ENCODE peak calls at places on chromosomes 1 and 21, in ten cellular contexts. One of them, this sample, is unnamed.

GRCh38 chr1:916173-917075 is 7.3 kb upstream of the SAMD11 start:
- DNase-seq in activated naive CD8-positive, alpha-beta T cell treated with anti-CD3 and anti-CD28 coated beads for 36 hours: peak
- DNase-seq in astrocyte of the spinal cord: no peak
- DNase-seq in NCI-H1092: no peak
- DNase-seq in GM12865: no peak
- DNase-seq in mesothelial cell of epicardium: peak
- DNase-seq in naive thymus-derived CD4-positive, alpha-beta T cell: no peak
- DNase-seq in EL: no peak
- DNase-seq in fibroblast of pulmonary artery: peak
- DNase-seq in activated effector memory CD4-positive, alpha-beta T cell treated with anti-CD3 and anti-CD28 coated beads, Interleukin-2, amount 50 U/mL, for 16 hours: peak
- DNase-seq in this sample: peak

GRCh38 chr1:179599623-179600249 is 8.1 kb downstream of the TDRD5 start:
- DNase-seq in GM12865: peak
- DNase-seq in EL: peak
- DNase-seq in activated effector memory CD4-positive, alpha-beta T cell treated with anti-CD3 and anti-CD28 coated beads, Interleukin-2, amount 50 U/mL, for 16 hours: no peak
- DNase-seq in naive thymus-derived CD4-positive, alpha-beta T cell: no peak
- DNase-seq in activated naive CD8-positive, alpha-beta T cell treated with anti-CD3 and anti-CD28 coated beads for 36 hours: no peak
- DNase-seq in mesothelial cell of epicardium: no peak
- DNase-seq in astrocyte of the spinal cord: peak
- DNase-seq in NCI-H1092: peak
- DNase-seq in fibroblast of pulmonary artery: peak
- DNase-seq in this sample: peak

GRCh38 chr1:168550971-168551370 is 7.2 kb upstream of the XCL2 start:
- DNase-seq in activated effector memory CD4-positive, alpha-beta T cell treated with anti-CD3 and anti-CD28 coated beads, Interleukin-2, amount 50 U/mL, for 16 hours: no peak
- DNase-seq in GM12865: no peak
- DNase-seq in EL: peak
- DNase-seq in mesothelial cell of epicardium: no peak
- DNase-seq in fibroblast of pulmonary artery: peak
- DNase-seq in NCI-H1092: no peak
- DNase-seq in activated naive CD8-positive, alpha-beta T cell treated with anti-CD3 and anti-CD28 coated beads for 36 hours: no peak
- DNase-seq in astrocyte of the spinal cord: no peak
- DNase-seq in naive thymus-derived CD4-positive, alpha-beta T cell: no peak
- DNase-seq in this sample: peak

GRCh38 chr1:1461721-1462317 is 9.7 kb upstream of the ATAD3B start:
- DNase-seq in fibroblast of pulmonary artery: no peak
- DNase-seq in naive thymus-derived CD4-positive, alpha-beta T cell: no peak
- DNase-seq in EL: no peak
- DNase-seq in mesothelial cell of epicardium: no peak
- DNase-seq in activated naive CD8-positive, alpha-beta T cell treated with anti-CD3 and anti-CD28 coated beads for 36 hours: no peak
- DNase-seq in GM12865: peak
- DNase-seq in activated effector memory CD4-positive, alpha-beta T cell treated with anti-CD3 and anti-CD28 coated beads, Interleukin-2, amount 50 U/mL, for 16 hours: no peak
- DNase-seq in NCI-H1092: no peak
- DNase-seq in astrocyte of the spinal cord: no peak
- DNase-seq in this sample: no peak

GRCh38 chr1:9249263-9249533 is 14.6 kb downstream of the H6PD start:
- DNase-seq in mesothelial cell of epicardium: no peak
- DNase-seq in activated effector memory CD4-positive, alpha-beta T cell treated with anti-CD3 and anti-CD28 coated beads, Interleukin-2, amount 50 U/mL, for 16 hours: no peak
- DNase-seq in NCI-H1092: no peak
- DNase-seq in fibroblast of pulmonary artery: no peak
- DNase-seq in activated naive CD8-positive, alpha-beta T cell treated with anti-CD3 and anti-CD28 coated beads for 36 hours: no peak
- DNase-seq in naive thymus-derived CD4-positive, alpha-beta T cell: no peak
- DNase-seq in EL: no peak
- DNase-seq in astrocyte of the spinal cord: no peak
- DNase-seq in GM12865: no peak
- DNase-seq in this sample: no peak

GRCh38 chr21:34899760-34900159 is 149.3 kb downstream of the RUNX1 start:
- DNase-seq in fibroblast of pulmonary artery: no peak
- DNase-seq in naive thymus-derived CD4-positive, alpha-beta T cell: no peak
- DNase-seq in astrocyte of the spinal cord: no peak
- DNase-seq in NCI-H1092: no peak
- DNase-seq in activated effector memory CD4-positive, alpha-beta T cell treated with anti-CD3 and anti-CD28 coated beads, Interleukin-2, amount 50 U/mL, for 16 hours: no peak
- DNase-seq in EL: no peak
- DNase-seq in activated naive CD8-positive, alpha-beta T cell treated with anti-CD3 and anti-CD28 coated beads for 36 hours: no peak
- DNase-seq in GM12865: no peak
- DNase-seq in mesothelial cell of epicardium: no peak
- DNase-seq in this sample: no peak

GRCh38 chr1:181676269-181676668 is 193.0 kb downstream of the CACNA1E start:
- DNase-seq in activated effector memory CD4-positive, alpha-beta T cell treated with anti-CD3 and anti-CD28 coated beads, Interleukin-2, amount 50 U/mL, for 16 hours: no peak
- DNase-seq in GM12865: peak
- DNase-seq in EL: peak
- DNase-seq in naive thymus-derived CD4-positive, alpha-beta T cell: no peak
- DNase-seq in fibroblast of pulmonary artery: no peak
- DNase-seq in NCI-H1092: peak
- DNase-seq in astrocyte of the spinal cord: peak
- DNase-seq in mesothelial cell of epicardium: no peak
- DNase-seq in activated naive CD8-positive, alpha-beta T cell treated with anti-CD3 and anti-CD28 coated beads for 36 hours: no peak
- DNase-seq in this sample: no peak

GRCh38 chr1:87149166-87150065 is 179.3 kb upstream of the LMO4 start:
- DNase-seq in activated effector memory CD4-positive, alpha-beta T cell treated with anti-CD3 and anti-CD28 coated beads, Interleukin-2, amount 50 U/mL, for 16 hours: no peak
- DNase-seq in fibroblast of pulmonary artery: peak
- DNase-seq in naive thymus-derived CD4-positive, alpha-beta T cell: no peak
- DNase-seq in GM12865: no peak
- DNase-seq in EL: peak
- DNase-seq in NCI-H1092: no peak
- DNase-seq in activated naive CD8-positive, alpha-beta T cell treated with anti-CD3 and anti-CD28 coated beads for 36 hours: no peak
- DNase-seq in astrocyte of the spinal cord: peak
- DNase-seq in mesothelial cell of epicardium: no peak
- DNase-seq in this sample: peak

GRCh38 chr1:4660917-4661594 is 6.6 kb downstream of the AJAP1 start:
- DNase-seq in NCI-H1092: no peak
- DNase-seq in EL: no peak
- DNase-seq in mesothelial cell of epicardium: no peak
- DNase-seq in activated effector memory CD4-positive, alpha-beta T cell treated with anti-CD3 and anti-CD28 coated beads, Interleukin-2, amount 50 U/mL, for 16 hours: no peak
- DNase-seq in fibroblast of pulmonary artery: no peak
- DNase-seq in astrocyte of the spinal cord: no peak
- DNase-seq in GM12865: no peak
- DNase-seq in naive thymus-derived CD4-positive, alpha-beta T cell: no peak
- DNase-seq in activated naive CD8-positive, alpha-beta T cell treated with anti-CD3 and anti-CD28 coated beads for 36 hours: no peak
- DNase-seq in this sample: no peak

GRCh38 chr1:66402194-66402593 is 131.8 kb upstream of the SGIP1 start:
- DNase-seq in fibroblast of pulmonary artery: peak
- DNase-seq in astrocyte of the spinal cord: no peak
- DNase-seq in mesothelial cell of epicardium: no peak
- DNase-seq in activated naive CD8-positive, alpha-beta T cell treated with anti-CD3 and anti-CD28 coated beads for 36 hours: no peak
- DNase-seq in EL: no peak
- DNase-seq in naive thymus-derived CD4-positive, alpha-beta T cell: no peak
- DNase-seq in GM12865: peak
- DNase-seq in NCI-H1092: peak
- DNase-seq in activated effector memory CD4-positive, alpha-beta T cell treated with anti-CD3 and anti-CD28 coated beads, Interleukin-2, amount 50 U/mL, for 16 hours: no peak
- DNase-seq in this sample: no peak

This sample was measured in amniotic epithelial cell.